ENCODE peak calls at places on chromosomes 7 and 10, in nine cellular contexts. P is adipocyte; X is activated CD4-positive, CD25-positive, alpha-beta regulatory T cell; K is NCI-H1048; J is NB4; W is lung microvascular endothelial cell; G is M059J; Z is epithelial cell of esophagus; I is heart right ventricle. E is an unnamed sample.
A peak's percentile ranks its signal among the peaks of the same experiment; 100 is the strongest.

GRCh38 chr7:112056409-112056808 is 149.8 kb downstream of the DOCK4 start:
- DNase-seq in P (peak; percentile 60), X (no peak), K (no peak), J (no peak), W (peak; percentile 46), G (peak; percentile 13), Z (peak; percentile 88), I (no peak), E (no peak)

GRCh38 chr7:153934629-153935028 is 117.6 kb upstream of the DPP6 start:
- DNase-seq in P (no peak), X (no peak), K (no peak), J (no peak), W (no peak), G (no peak), Z (no peak), I (no peak), E (no peak)

GRCh38 chr7:30598121-30598876 is 3.6 kb downstream of the GARS1 start:
- DNase-seq in P (peak; percentile 58), X (no peak), K (no peak), J (no peak), W (no peak), G (no peak), Z (peak; percentile 53), I (no peak), E (no peak)

GRCh38 chr7:1289681-1290261 is 57.1 kb downstream of the UNCX start:
- DNase-seq in P (no peak), X (no peak), K (no peak), J (no peak), W (peak; percentile 8), G (no peak), Z (no peak), I (no peak), E (no peak)

GRCh38 chr7:47905071-47905920 is 43.0 kb downstream of the PKD1L1 start:
- DNase-seq in P (no peak), X (no peak), K (no peak), J (no peak), W (no peak), G (peak; percentile 35), Z (no peak), I (no peak), E (no peak)

GRCh38 chr7:74479066-74479781 is 25.5 kb downstream of the GTF2IRD1 start:
- DNase-seq in P (peak; percentile 55), X (no peak), K (no peak), J (peak; percentile 46), W (peak; percentile 15), G (peak; percentile 79), Z (peak; percentile 19), I (no peak), E (no peak)

GRCh38 chr10:100567249-100567648 is 31.5 kb downstream of the HIF1AN start:
- DNase-seq in P (no peak), X (no peak), K (no peak), J (no peak), W (no peak), G (no peak), Z (no peak), I (no peak), E (no peak)

GRCh38 chr7:18498327-18498726 is 2.8 kb downstream of the HDAC9 start:
- DNase-seq in P (no peak), X (no peak), K (no peak), J (no peak), W (no peak), G (no peak), Z (no peak), I (no peak), E (no peak)

GRCh38 chr7:120984406-120984805 is 4.1 kb upstream of the CPED1 start:
- DNase-seq in P (no peak), X (no peak), K (no peak), J (no peak), W (no peak), G (no peak), Z (no peak), I (no peak), E (no peak)

GRCh38 chr10:44339218-44339617 is 45.7 kb downstream of the CXCL12 start:
- DNase-seq in P (peak; percentile 92), X (no peak), K (no peak), J (peak; percentile 14), W (no peak), G (peak; percentile 86), Z (no peak), I (no peak), E (no peak)

GRCh38 chr10:12947741-12948140 is 53.8 kb downstream of the CCDC3 start:
- DNase-seq in P (no peak), X (no peak), K (no peak), J (no peak), W (no peak), G (no peak), Z (no peak), I (no peak), E (no peak)

GRCh38 chr7:112985377-112985987 is 101.1 kb downstream of the GPR85 start:
- DNase-seq in P (peak; percentile 54), X (no peak), K (no peak), J (no peak), W (no peak), G (peak; percentile 79), Z (peak; percentile 46), I (no peak), E (no peak)

GRCh38 chr7:2698581-2699288 is 10.7 kb downstream of the AMZ1 start:
- DNase-seq in P (no peak), X (no peak), K (no peak), J (peak; percentile 98), W (no peak), G (no peak), Z (no peak), I (no peak), E (peak; percentile 72)

GRCh38 chr10:29254123-29255046 is 34.5 kb upstream of the LYZL1 start:
- DNase-seq in P (peak; percentile 32), X (no peak), K (no peak), J (peak; percentile 95), W (no peak), G (peak; percentile 91), Z (no peak), I (no peak), E (no peak)

GRCh38 chr10:69093933-69094332 is 6.0 kb downstream of the SRGN start:
- DNase-seq in P (peak; percentile 31), X (no peak), K (no peak), J (peak; percentile 68), W (no peak), G (peak; percentile 46), Z (peak; percentile 32), I (no peak), E (no peak)

GRCh38 chr10:89419548-89419947 is 5.2 kb downstream of the IFIT5 start:
- DNase-seq in P (peak; percentile 68), X (no peak), K (no peak), J (peak; percentile 69), W (peak; percentile 25), G (no peak), Z (peak; percentile 11), I (no peak), E (no peak)

GRCh38 chr10:91779011-91779605 is 19.1 kb upstream of the TNKS2 start:
- DNase-seq in P (no peak), X (no peak), K (no peak), J (no peak), W (no peak), G (peak; percentile 16), Z (peak; percentile 64), I (no peak), E (no peak)

GRCh38 chr10:57222129-57222528 is 861.1 kb upstream of the ZWINT start:
- DNase-seq in P (no peak), X (no peak), K (no peak), J (no peak), W (no peak), G (no peak), Z (no peak), I (no peak), E (no peak)

GRCh38 chr7:36153571-36154097 is 580 bp downstream of the EEPD1 start:
- DNase-seq in P (peak; percentile 25), X (no peak), K (no peak), J (no peak), W (no peak), G (peak; percentile 24), Z (no peak), I (peak; percentile 53), E (no peak)

GRCh38 chr10:86944907-86945306 is 12.5 kb downstream of the MMRN2 start:
- DNase-seq in P (no peak), X (no peak), K (no peak), J (no peak), W (no peak), G (no peak), Z (no peak), I (no peak), E (no peak)

GRCh38 chr10:88841316-88842111 is 10.1 kb downstream of the ANKRD22 start:
- DNase-seq in P (no peak), X (no peak), K (no peak), J (peak; percentile 33), W (no peak), G (no peak), Z (peak; percentile 48), I (no peak), E (no peak)

GRCh38 chr10:113959383-113959760 is 84.3 kb upstream of the ADRB1 start:
- DNase-seq in P (no peak), X (no peak), K (no peak), J (no peak), W (no peak), G (peak; percentile 8), Z (peak; percentile 25), I (no peak), E (no peak)